ENCODE peak calls at places on chromosome 16, in five cellular contexts. H is HFFc6; R is transverse colon; F is HTR-8/SVneo; N is stimulated activated CD8-positive, alpha-beta memory T cell treated with anti-CD3 and anti-CD28 coated beads, Interleukin-7, amount 100 ng/mL, for 1 hour. Q is an unnamed sample.

GRCh38 chr16:81018496-81018895 is 11.5 kb downstream of the CENPN start:
- DNase-seq in H (no peak), R (no peak), F (no peak), N (no peak), Q (no peak)

GRCh38 chr16:87966685-87967185 is 15.5 kb downstream of the BANP start:
- DNase-seq in H (no peak), R (peak; percentile 45), F (no peak), N (no peak), Q (no peak)

GRCh38 chr16:54651851-54652770 is 278.6 kb upstream of the IRX5 start:
- DNase-seq in H (no peak), R (no peak), F (no peak), N (no peak), Q (no peak)

GRCh38 chr16:30185141-30185682 is 1.8 kb downstream of the CORO1A start:
- DNase-seq in H (no peak), R (peak; percentile 16), F (no peak), N (no peak), Q (peak; percentile 18)

GRCh38 chr16:85707528-85708095 is 18.9 kb upstream of the GINS2 start:
- DNase-seq in H (no peak), R (peak; percentile 34), F (no peak), N (no peak), Q (no peak)

GRCh38 chr16:83420206-83420760 is 387.5 kb upstream of the HSBP1 start:
- DNase-seq in H (peak; percentile 3), R (no peak), F (no peak), N (no peak), Q (no peak)

GRCh38 chr16:24700549-24701392 is 28.7 kb upstream of the TNRC6A start:
- DNase-seq in H (peak; percentile 98), R (peak; percentile 60), F (peak; percentile 88), N (no peak), Q (no peak)

GRCh38 chr16:85391769-85392583 is 221.1 kb upstream of the GSE1 start:
- DNase-seq in H (peak; percentile 0), R (no peak), F (no peak), N (no peak), Q (peak; percentile 7)

GRCh38 chr16:813204-813915 is 12.8 kb upstream of the GNG13 start:
- DNase-seq in H (peak; percentile 11), R (peak; percentile 37), F (peak; percentile 69), N (no peak), Q (peak; percentile 74)

GRCh38 chr16:48300391-48300856 is 53.1 kb upstream of the ABCC11 start:
- DNase-seq in H (no peak), R (no peak), F (no peak), N (no peak), Q (no peak)

GRCh38 chr16:75695708-75696107 is 5.6 kb downstream of the DUXB start:
- DNase-seq in H (no peak), R (no peak), F (no peak), N (no peak), Q (no peak)